ENCODE peak calls at places on chromosomes 5 and 9, in six cellular contexts. Y is activated T-helper 2 cell treated with anti-CD3 and anti-CD28 coated beads, Interferon-gamma antibody, Interleukin-2, Interleukin-4, amounts not matched to agents 10 μg/mL and 5 μg/mL and 100 μg/mL, durations not matched to agents 14 hours and 24 hours and 36 hours; U is H54; Z is activated naive CD4-positive, alpha-beta T cell treated with anti-CD3 and anti-CD28 coated beads for 36 hours; E is GM04504; Q is type B pancreatic cell. A is an unnamed sample.

GRCh38 chr9:135239100-135239768 is 151.8 kb downstream of the OLFM1 start:
- DNase-seq in Y (no peak), U (no peak), Q (no peak), E (no peak), Z (no peak), A (no peak)

GRCh38 chr9:19552693-19553092 is 143.9 kb downstream of the ACER2 start:
- DNase-seq in Y (no peak), E (no peak), U (no peak), Z (no peak), Q (no peak), A (no peak)

GRCh38 chr5:83518676-83519075 is 47.1 kb downstream of the VCAN start:
- DNase-seq in Y (no peak), Z (no peak), U (no peak), E (no peak), Q (no peak), A (no peak)

GRCh38 chr5:107284822-107285510 is 385.8 kb downstream of the EFNA5 start:
- DNase-seq in Z (no peak), Y (no peak), Q (no peak), U (no peak), E (no peak), A (no peak)

GRCh38 chr9:113164536-113165300 is 13.9 kb downstream of the SLC31A2 start:
- DNase-seq in Q (no peak), U (no peak), Y (no peak), E (peak; percentile 31), Z (no peak), A (no peak)

GRCh38 chr5:59744531-59744992 is 149.0 kb downstream of the PDE4D start:
- DNase-seq in U (no peak), E (no peak), Y (no peak), Q (no peak), Z (no peak), A (no peak)

GRCh38 chr5:117680421-117680820 is 1105.8 kb upstream of the SEMA6A start:
- DNase-seq in E (peak; percentile 58), Z (no peak), Q (no peak), Y (no peak), U (no peak), A (no peak)

GRCh38 chr9:99113418-99114048 is 8.6 kb downstream of the TGFBR1 start:
- DNase-seq in Z (no peak), E (no peak), U (no peak), Y (no peak), Q (no peak), A (no peak)

GRCh38 chr9:86821011-86821845 is 126.1 kb downstream of the GAS1 start:
- DNase-seq in E (no peak), U (no peak), Y (no peak), Q (no peak), Z (no peak), A (no peak)

GRCh38 chr5:119453045-119453383 is 717 bp downstream of the HSD17B4 start:
- DNase-seq in E (peak; percentile 6), Q (no peak), Z (no peak), Y (no peak), U (no peak), A (no peak)

GRCh38 chr5:36239370-36240293 is 2.1 kb downstream of the NADK2 start:
- DNase-seq in Z (no peak), U (no peak), Q (no peak), E (no peak), Y (no peak), A (no peak)

GRCh38 chr9:96253059-96253696 is 48.8 kb downstream of the HSD17B3 start:
- DNase-seq in Z (no peak), Y (no peak), E (no peak), Q (no peak), U (no peak), A (no peak)